ENCODE peak calls at places on chromosomes 3 and 15, in four cellular contexts. N, Z, W and L are unnamed samples.

GRCh38 chr3:66181764-66182163 is 39.0 kb upstream of the SLC25A26 start:
- DNase-seq in N (no peak), Z (no peak), W (no peak), L (no peak)

GRCh38 chr3:192409203-192409837 is 318.0 kb downstream of the FGF12 start:
- DNase-seq in N (no peak), Z (peak), W (peak), L (peak)

GRCh38 chr3:129353589-129353941 is 74.9 kb downstream of the EFCAB12 start:
- DNase-seq in N (no peak), Z (no peak), W (no peak), L (no peak)

GRCh38 chr15:52379395-52380111 is 83.9 kb upstream of the MYO5C start:
- DNase-seq in N (no peak), Z (peak), W (no peak), L (no peak)

GRCh38 chr15:88232771-88233170 is 23.8 kb downstream of the NTRK3 start:
- DNase-seq in N (no peak), Z (no peak), W (no peak), L (no peak)

GRCh38 chr15:56467626-56468025 is 2.7 kb upstream of the MNS1 start:
- DNase-seq in N (no peak), Z (no peak), W (no peak), L (no peak)

GRCh38 chr3:182138388-182138787 is 426.7 kb downstream of the SOX2 start:
- DNase-seq in N (no peak), Z (no peak), W (no peak), L (no peak)

GRCh38 chr15:99486371-99487336 is 79.1 kb upstream of the MEF2A start:
- DNase-seq in N (no peak), Z (no peak), W (no peak), L (no peak)

GRCh38 chr3:13822042-13822441 is 57.8 kb downstream of the WNT7A start:
- DNase-seq in N (no peak), Z (no peak), W (no peak), L (no peak)

GRCh38 chr3:126604691-126605090 is 46.0 kb upstream of the C3orf22 start:
- DNase-seq in N (no peak), Z (no peak), W (no peak), L (no peak)
- TF ChIP-seq TAF1 in N (no peak), Z (no peak), W (no peak), L (no peak)

GRCh38 chr3:156604642-156605144 is 49.8 kb upstream of the SSR3 start:
- DNase-seq in N (no peak), Z (no peak), W (no peak), L (no peak)

GRCh38 chr3:156603379-156604017 is 48.6 kb upstream of the SSR3 start:
- DNase-seq in N (no peak), Z (no peak), W (no peak), L (no peak)

GRCh38 chr3:156606729-156607128 is 51.8 kb upstream of the SSR3 start:
- DNase-seq in N (no peak), Z (no peak), W (no peak), L (no peak)

GRCh38 chr3:156604064-156604641 is 49.2 kb upstream of the SSR3 start:
- DNase-seq in N (no peak), Z (no peak), W (no peak), L (no peak)

GRCh38 chr3:156605686-156606605 is 51.0 kb upstream of the SSR3 start:
- DNase-seq in N (no peak), Z (no peak), W (peak), L (peak)
- TF ChIP-seq POLR2A in N (no peak), Z (no peak), W (no peak), L (no peak)

GRCh38 chr3:142809259-142809658 is 79.6 kb downstream of the PCOLCE2 start:
- DNase-seq in N (no peak), Z (no peak), W (no peak), L (no peak)

GRCh38 chr3:142802891-142803290 is 79.1 kb downstream of the TRPC1 start:
- DNase-seq in N (no peak), Z (no peak), W (no peak), L (no peak)

GRCh38 chr3:142808103-142808917 is 80.6 kb downstream of the PCOLCE2 start:
- DNase-seq in N (peak), Z (no peak), W (no peak), L (no peak)
- TF ChIP-seq TAF1 in N (no peak), Z (no peak), W (no peak), L (no peak)

GRCh38 chr3:53179580-53179979 is 18.6 kb downstream of the PRKCD start:
- DNase-seq in N (no peak), Z (no peak), W (no peak), L (no peak)
- TF ChIP-seq POLR2A in N (no peak), Z (no peak), W (no peak), L (no peak)

GRCh38 chr3:124007186-124007585 is 15.3 kb upstream of the ROPN1 start:
- DNase-seq in N (no peak), Z (no peak), W (no peak), L (no peak)
- TF ChIP-seq TAF1 in N (no peak), Z (no peak), W (no peak), L (no peak)

GRCh38 chr15:59104912-59105732 is at the start of gene CCNB2:
- DNase-seq in N (peak), Z (peak), W (peak), L (peak)
- TF ChIP-seq POLR2A in N (peak), Z (peak), W (peak), L (peak)

DNA sequence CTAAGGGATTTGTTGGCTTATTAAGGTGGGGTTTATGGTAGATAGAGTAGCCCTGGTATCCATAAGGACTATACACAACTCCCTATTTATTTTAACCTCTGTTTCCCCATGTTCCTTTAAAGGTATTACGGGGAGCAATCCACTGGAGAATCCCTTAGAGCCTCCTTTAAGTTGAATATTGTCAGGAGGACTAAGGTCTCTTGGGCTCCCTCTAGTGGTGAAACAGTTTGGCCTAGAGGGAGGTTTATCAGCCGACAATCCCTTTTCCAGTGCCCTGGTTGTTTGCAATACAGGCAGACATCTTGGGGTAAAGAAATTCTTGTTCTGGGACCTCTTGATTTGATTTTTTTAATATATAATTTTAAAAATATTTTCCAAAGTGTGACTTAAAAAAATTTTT is 12.9 kb downstream of the OPA1 start:
- DNase-seq in N (peak), Z (no peak), W (peak), L (no peak)
- TF ChIP-seq TAF1 in N (no peak), Z (no peak), W (no peak), L (no peak)